ENCODE peak calls at places on chromosomes 13 and 19, in nine cellular contexts. M is right lobe of liver, Y is AG04449, I is ovary, N is endodermal cell, G is heart right ventricle, L is cardiac fibroblast, W is AG09309, E is GM12865. F is an unnamed sample.

GRCh38 chr19:8609210-8610040 is 1.1 kb downstream of the ADAMTS10 start:
- DNase-seq in M (peak), Y (no peak), I (peak), N (peak), G (peak), L (peak), W (no peak), E (no peak), F (peak)

GRCh38 chr19:3207466-3208242 is 16.8 kb upstream of the CELF5 start:
- DNase-seq in M (no peak), Y (no peak), I (no peak), N (peak), G (no peak), L (no peak), W (no peak), E (no peak), F (no peak)

GRCh38 chr13:41649659-41650058 is 192.3 kb downstream of the RGCC start:
- DNase-seq in M (no peak), Y (no peak), I (no peak), N (peak), G (no peak), L (peak), W (no peak), E (no peak), F (peak)

GRCh38 chr13:85693889-85694511 is 105.2 kb downstream of the SLITRK6 start:
- DNase-seq in M (no peak), Y (no peak), I (no peak), N (peak), G (no peak), L (no peak), W (no peak), E (no peak), F (peak)

GRCh38 chr13:84481958-84482357 is 599.7 kb upstream of the SLITRK1 start:
- DNase-seq in M (no peak), Y (peak), I (no peak), N (no peak), G (no peak), L (peak), W (peak), E (no peak), F (peak)

GRCh38 chr13:30395192-30396158 is 26.8 kb upstream of the UBE2L5 start:
- DNase-seq in M (peak), Y (peak), I (peak), N (peak), G (peak), L (peak), W (peak), E (peak), F (peak)

GRCh38 chr13:19178901-19179593 is 2.6 kb downstream of the TUBA3C start:
- DNase-seq in M (no peak), Y (no peak), I (no peak), N (no peak), G (no peak), L (no peak), W (no peak), E (no peak), F (no peak)

GRCh38 chr19:51114087-51114714 is 6.0 kb upstream of the CTU1 start:
- DNase-seq in M (no peak), Y (no peak), I (no peak), N (no peak), G (no peak), L (no peak), W (no peak), E (peak), F (no peak)

GRCh38 chr19:52664461-52664860 is 26.3 kb upstream of the ZNF83 start:
- DNase-seq in M (no peak), Y (no peak), I (no peak), N (no peak), G (no peak), L (no peak), W (no peak), E (no peak), F (no peak)

GRCh38 chr19:47035127-47035494 is 13.3 kb downstream of the TMEM160 start:
- DNase-seq in M (no peak), Y (no peak), I (no peak), N (peak), G (no peak), L (no peak), W (no peak), E (peak), F (peak)

GRCh38 chr13:30119476-30119875 is 187.9 kb downstream of the KATNAL1 start:
- DNase-seq in M (no peak), Y (peak), I (no peak), N (no peak), G (no peak), L (peak), W (peak), E (peak), F (peak)

GRCh38 chr19:45657520-45658163 is 10.4 kb upstream of the GIPR start:
- DNase-seq in M (no peak), Y (no peak), I (no peak), N (peak), G (no peak), L (no peak), W (no peak), E (no peak), F (no peak)

GRCh38 chr19:11964858-11965645 is at the start of gene ZNF763:
- DNase-seq in M (peak), Y (no peak), I (peak), N (peak), G (peak), L (peak), W (no peak), E (peak), F (peak)

GRCh38 chr13:85565652-85566051 is 233.6 kb downstream of the SLITRK6 start:
- DNase-seq in M (no peak), Y (no peak), I (no peak), N (no peak), G (no peak), L (no peak), W (no peak), E (no peak), F (peak)

GRCh38 chr19:39407644-39408391 is 1.2 kb downstream of the ZFP36 start:
- DNase-seq in M (peak), Y (no peak), I (peak), N (peak), G (peak), L (peak), W (no peak), E (peak), F (peak)

GRCh38 chr19:22882797-22883196 is 50.7 kb downstream of the ZNF723 start:
- DNase-seq in M (no peak), Y (no peak), I (no peak), N (no peak), G (no peak), L (peak), W (no peak), E (peak), F (peak)

GRCh38 chr13:71871844-71872243 is 4.8 kb upstream of the DACH1 start:
- DNase-seq in M (no peak), Y (no peak), I (no peak), N (no peak), G (no peak), L (no peak), W (no peak), E (no peak), F (no peak)

GRCh38 chr13:110555601-110556223 is 5.8 kb downstream of the RAB20 start:
- DNase-seq in M (peak), Y (no peak), I (no peak), N (no peak), G (no peak), L (no peak), W (no peak), E (no peak), F (no peak)

GRCh38 chr19:40284251-40284500 is 969 bp downstream of the AKT2 start:
- DNase-seq in M (no peak), Y (no peak), I (no peak), N (no peak), G (no peak), L (no peak), W (no peak), E (no peak), F (no peak)

GRCh38 chr19:30367001-30367400 is 5.2 kb upstream of the ZNF536 start:
- DNase-seq in M (no peak), Y (no peak), I (no peak), N (no peak), G (no peak), L (no peak), W (no peak), E (no peak), F (no peak)

GRCh38 chr13:52599037-52599852 is 43.0 kb upstream of the HNRNPA1L2 start:
- DNase-seq in M (no peak), Y (no peak), I (no peak), N (no peak), G (no peak), L (peak), W (no peak), E (peak), F (peak)

GRCh38 chr19:19571387-19571786 is 33.3 kb downstream of the CILP2 start:
- DNase-seq in M (no peak), Y (no peak), I (no peak), N (no peak), G (no peak), L (no peak), W (no peak), E (no peak), F (no peak)

GRCh38 chr13:42883142-42883541 is 101.8 kb downstream of the FAM216B start:
- DNase-seq in M (no peak), Y (no peak), I (no peak), N (no peak), G (no peak), L (peak), W (no peak), E (no peak), F (no peak)

GRCh38 chr13:43905435-43906031 is 25.8 kb downstream of the LACC1 start:
- DNase-seq in M (no peak), Y (no peak), I (no peak), N (peak), G (no peak), L (peak), W (no peak), E (peak), F (peak)

GRCh38 chr13:102847272-102848234 is 1.7 kb downstream of the ERCC5 start:
- DNase-seq in M (no peak), Y (no peak), I (no peak), N (no peak), G (no peak), L (peak), W (no peak), E (peak), F (no peak)

GRCh38 chr19:14545716-14546082 is 16.3 kb downstream of the TECR start:
- DNase-seq in M (no peak), Y (no peak), I (no peak), N (no peak), G (no peak), L (no peak), W (no peak), E (no peak), F (no peak)

GRCh38 chr19:14542721-14543328 is 13.4 kb downstream of the TECR start:
- DNase-seq in M (no peak), Y (no peak), I (no peak), N (no peak), G (no peak), L (no peak), W (no peak), E (no peak), F (peak)

GRCh38 chr19:14544047-14544446 is 14.7 kb downstream of the TECR start:
- DNase-seq in M (no peak), Y (no peak), I (no peak), N (no peak), G (no peak), L (no peak), W (no peak), E (no peak), F (no peak)

GRCh38 chr19:14540741-14541525 is 11.5 kb downstream of the TECR start:
- DNase-seq in M (no peak), Y (no peak), I (no peak), N (no peak), G (no peak), L (no peak), W (no peak), E (no peak), F (no peak)

GRCh38 chr19:14544977-14545715 is 15.8 kb downstream of the TECR start:
- DNase-seq in M (peak), Y (no peak), I (no peak), N (no peak), G (peak), L (no peak), W (no peak), E (no peak), F (no peak)
- TF ChIP-seq CTCF in M (no peak), Y (no peak), I (no peak), N (no peak), G (no peak), L (no peak), W (no peak), E (no peak), F (no peak)

GRCh38 chr19:36775768-36776167 is 3.2 kb upstream of the ZNF850 start:
- DNase-seq in M (peak), Y (no peak), I (peak), N (no peak), G (peak), L (peak), W (no peak), E (no peak), F (no peak)
- H3K4me3 ChIP-seq in M (peak), Y (no peak), I (no peak), N (no peak), G (peak), L (peak), W (no peak), E (no peak), F (no peak)

GRCh38 chr19:35088514-35088913 is 27.1 kb upstream of the FXYD3 start:
- DNase-seq in M (no peak), Y (peak), I (no peak), N (no peak), G (no peak), L (peak), W (peak), E (no peak), F (peak)

GRCh38 chr19:35090160-35090794 is 25.3 kb upstream of the FXYD3 start:
- DNase-seq in M (no peak), Y (no peak), I (peak), N (peak), G (no peak), L (peak), W (no peak), E (peak), F (peak)

GRCh38 chr19:35093430-35093829 is 22.2 kb upstream of the FXYD3 start:
- DNase-seq in M (no peak), Y (no peak), I (no peak), N (no peak), G (no peak), L (no peak), W (no peak), E (no peak), F (no peak)

GRCh38 chr19:35089554-35089953 is 26.1 kb upstream of the FXYD3 start:
- DNase-seq in M (no peak), Y (no peak), I (no peak), N (no peak), G (no peak), L (no peak), W (no peak), E (no peak), F (no peak)

DNA sequence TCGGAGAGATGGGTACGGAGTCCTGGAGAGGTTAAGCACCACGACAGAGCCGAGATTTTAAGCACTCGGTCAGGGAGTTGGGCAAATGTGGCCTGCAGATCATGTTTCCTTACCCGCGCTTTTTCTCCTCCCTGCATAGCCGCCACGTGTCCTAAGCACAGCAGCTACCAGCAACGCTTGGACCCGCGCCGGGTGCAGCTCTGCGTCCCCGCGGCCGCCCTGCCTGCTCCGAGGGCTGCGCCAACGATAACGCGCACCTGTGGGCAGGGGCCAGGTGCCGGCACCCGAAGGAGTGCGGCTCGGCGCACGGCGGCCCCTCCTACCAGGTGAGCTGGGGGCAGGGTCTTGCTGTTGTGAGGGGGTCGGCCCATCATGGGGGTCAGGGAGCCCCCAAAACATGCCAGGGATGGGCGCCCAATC is 24.8 kb upstream of the FXYD3 start:
- DNase-seq in M (peak), Y (no peak), I (no peak), N (peak), G (no peak), L (no peak), W (no peak), E (no peak), F (no peak)
- TF ChIP-seq CTCF in M (no peak), Y (no peak), I (no peak), N (peak), G (no peak), L (no peak), W (no peak), E (no peak), F (no peak)

GRCh38 chr13:21031594-21031993 is 29.8 kb downstream of the LATS2 start:
- DNase-seq in M (no peak), Y (no peak), I (no peak), N (peak), G (no peak), L (no peak), W (no peak), E (no peak), F (no peak)

GRCh38 chr13:21033224-21033855 is 28.0 kb downstream of the LATS2 start:
- DNase-seq in M (no peak), Y (no peak), I (no peak), N (peak), G (no peak), L (peak), W (no peak), E (no peak), F (peak)

GRCh38 chr13:21033866-21034601 is 27.4 kb downstream of the LATS2 start:
- DNase-seq in M (no peak), Y (no peak), I (no peak), N (peak), G (no peak), L (peak), W (no peak), E (no peak), F (peak)

GRCh38 chr13:21034602-21035190 is 26.7 kb downstream of the LATS2 start:
- DNase-seq in M (no peak), Y (no peak), I (no peak), N (no peak), G (peak), L (peak), W (no peak), E (no peak), F (no peak)

GRCh38 chr13:21032656-21033055 is 28.7 kb downstream of the LATS2 start:
- DNase-seq in M (no peak), Y (no peak), I (no peak), N (peak), G (no peak), L (no peak), W (no peak), E (no peak), F (no peak)
- H3K4me3 ChIP-seq in M (no peak), Y (no peak), I (no peak), N (no peak), G (peak), L (no peak), W (no peak), E (no peak), F (no peak)

GRCh38 chr19:17703823-17704463 is 15.3 kb upstream of the MAP1S start:
- DNase-seq in M (peak), Y (no peak), I (no peak), N (peak), G (peak), L (peak), W (no peak), E (peak), F (peak)
- TF ChIP-seq CTCF in M (peak), Y (peak), I (peak), N (peak), G (peak), L (peak), W (peak), E (peak), F (peak)

GRCh38 chr13:80245162-80245733 is 95.7 kb downstream of the SPRY2 start:
- DNase-seq in M (no peak), Y (no peak), I (no peak), N (no peak), G (no peak), L (no peak), W (no peak), E (no peak), F (no peak)

GRCh38 chr13:80251403-80251802 is 89.5 kb downstream of the SPRY2 start:
- DNase-seq in M (no peak), Y (no peak), I (no peak), N (no peak), G (no peak), L (peak), W (no peak), E (peak), F (peak)

GRCh38 chr13:80244574-80244973 is 96.4 kb downstream of the SPRY2 start:
- DNase-seq in M (no peak), Y (no peak), I (no peak), N (no peak), G (no peak), L (no peak), W (no peak), E (no peak), F (no peak)

GRCh38 chr13:80255946-80256345 is 85.0 kb downstream of the SPRY2 start:
- DNase-seq in M (no peak), Y (no peak), I (no peak), N (no peak), G (no peak), L (no peak), W (no peak), E (no peak), F (no peak)

DNA sequence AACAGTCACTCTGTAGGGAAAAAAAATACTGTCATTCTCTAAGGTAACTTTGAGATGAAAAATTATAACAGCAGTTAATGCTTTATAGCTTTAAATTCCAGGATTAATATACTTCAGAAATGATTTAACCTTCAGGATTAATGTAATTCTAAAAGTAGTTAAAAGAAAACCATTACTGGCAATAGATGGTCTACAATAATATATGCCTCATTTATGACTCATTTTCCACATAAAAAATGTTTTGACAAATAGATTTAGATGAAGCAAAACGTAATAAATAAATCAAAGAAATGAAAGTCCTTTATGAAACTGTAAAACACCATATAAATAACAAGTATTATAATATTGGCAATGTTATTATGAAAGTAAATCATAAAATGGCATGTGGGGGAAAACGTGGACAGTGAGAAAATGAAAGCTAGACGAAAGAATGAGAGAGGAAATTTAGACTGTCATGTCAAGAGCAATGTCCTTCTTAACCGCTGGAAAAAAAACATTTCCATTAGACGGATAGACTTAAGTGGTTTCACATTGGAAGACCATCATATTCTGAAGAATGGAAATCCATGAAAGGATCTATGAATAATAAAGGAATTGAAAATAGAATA is 90.9 kb downstream of the SPRY2 start:
- DNase-seq in M (no peak), Y (no peak), I (no peak), N (no peak), G (no peak), L (peak), W (no peak), E (no peak), F (peak)
- H3K4me3 ChIP-seq in M (no peak), Y (peak), I (no peak), N (no peak), G (peak), L (peak), W (peak), E (no peak), F (peak)

GRCh38 chr19:14571695-14572490 is at the start of gene NDUFB7:
- DNase-seq in M (peak), Y (peak), I (peak), N (peak), G (peak), L (peak), W (peak), E (peak), F (peak)
- TF ChIP-seq CTCF in M (peak), Y (peak), I (peak), N (peak), G (peak), L (peak), W (peak), E (peak), F (peak)